ENCODE peak calls at places on chromosomes 12 and 14, in seven cellular contexts. One of them, this sample, is unnamed.
A peak's percentile ranks its signal among the peaks of the same experiment; 100 is the strongest.

GRCh38 chr12:49538740-49539403 is at the start of gene KCNH3:
- DNase-seq in anterior cingulate cortex: peak; percentile 44
- DNase-seq in GDM1: peak; percentile 60
- DNase-seq in activated naive CD8-positive, alpha-beta T cell treated with anti-CD3 and anti-CD28 coated beads, Interleukin-2, amount 50 U/mL, for 24 hours: peak; percentile 83
- DNase-seq in GM10248: peak; percentile 94
- DNase-seq in fibroblast of the conjunctiva: peak; percentile 41
- DNase-seq in T47D: peak; percentile 98
- DNase-seq in this sample: peak; percentile 88

GRCh38 chr14:73244541-73244940 is 7.2 kb downstream of the PAPLN start:
- DNase-seq in anterior cingulate cortex: no peak
- DNase-seq in GM10248: no peak
- DNase-seq in T47D: no peak
- DNase-seq in GDM1: no peak
- DNase-seq in fibroblast of the conjunctiva: no peak
- DNase-seq in activated naive CD8-positive, alpha-beta T cell treated with anti-CD3 and anti-CD28 coated beads, Interleukin-2, amount 50 U/mL, for 24 hours: no peak
- DNase-seq in this sample: no peak

GRCh38 chr12:12716845-12717585 is at the start of gene CDKN1B:
- DNase-seq in T47D: peak; percentile 60
- DNase-seq in anterior cingulate cortex: peak; percentile 47
- DNase-seq in fibroblast of the conjunctiva: peak; percentile 95
- DNase-seq in GM10248: peak; percentile 87
- DNase-seq in GDM1: peak; percentile 75
- DNase-seq in activated naive CD8-positive, alpha-beta T cell treated with anti-CD3 and anti-CD28 coated beads, Interleukin-2, amount 50 U/mL, for 24 hours: peak; percentile 85
- DNase-seq in this sample: peak; percentile 82

GRCh38 chr12:95723693-95724384 is 66.7 kb downstream of the NTN4 start:
- DNase-seq in GDM1: no peak
- DNase-seq in T47D: no peak
- DNase-seq in activated naive CD8-positive, alpha-beta T cell treated with anti-CD3 and anti-CD28 coated beads, Interleukin-2, amount 50 U/mL, for 24 hours: no peak
- DNase-seq in anterior cingulate cortex: no peak
- DNase-seq in fibroblast of the conjunctiva: no peak
- DNase-seq in GM10248: no peak
- DNase-seq in this sample: no peak

GRCh38 chr12:112294793-112295192 is 87.4 kb downstream of the HECTD4 start:
- DNase-seq in anterior cingulate cortex: no peak
- DNase-seq in fibroblast of the conjunctiva: no peak
- DNase-seq in GM10248: no peak
- DNase-seq in GDM1: no peak
- DNase-seq in T47D: no peak
- DNase-seq in activated naive CD8-positive, alpha-beta T cell treated with anti-CD3 and anti-CD28 coated beads, Interleukin-2, amount 50 U/mL, for 24 hours: no peak
- DNase-seq in this sample: no peak

GRCh38 chr14:101480022-101480746 is 81.1 kb upstream of the DIO3 start:
- DNase-seq in T47D: no peak
- DNase-seq in GM10248: no peak
- DNase-seq in GDM1: no peak
- DNase-seq in fibroblast of the conjunctiva: no peak
- DNase-seq in activated naive CD8-positive, alpha-beta T cell treated with anti-CD3 and anti-CD28 coated beads, Interleukin-2, amount 50 U/mL, for 24 hours: no peak
- DNase-seq in anterior cingulate cortex: no peak
- DNase-seq in this sample: no peak

GRCh38 chr14:104887623-104888488 is 22.8 kb downstream of the CEP170B start:
- DNase-seq in fibroblast of the conjunctiva: no peak
- DNase-seq in GM10248: no peak
- DNase-seq in activated naive CD8-positive, alpha-beta T cell treated with anti-CD3 and anti-CD28 coated beads, Interleukin-2, amount 50 U/mL, for 24 hours: no peak
- DNase-seq in GDM1: no peak
- DNase-seq in anterior cingulate cortex: no peak
- DNase-seq in T47D: no peak
- DNase-seq in this sample: no peak

GRCh38 chr12:77940011-77940423 is 109.3 kb downstream of the NAV3 start:
- DNase-seq in GM10248: no peak
- DNase-seq in T47D: no peak
- DNase-seq in fibroblast of the conjunctiva: peak; percentile 52
- DNase-seq in GDM1: no peak
- DNase-seq in anterior cingulate cortex: no peak
- DNase-seq in activated naive CD8-positive, alpha-beta T cell treated with anti-CD3 and anti-CD28 coated beads, Interleukin-2, amount 50 U/mL, for 24 hours: no peak
- DNase-seq in this sample: no peak

GRCh38 chr14:25908707-25909106 is 689.1 kb downstream of the NOVA1 start:
- DNase-seq in T47D: no peak
- DNase-seq in GDM1: no peak
- DNase-seq in GM10248: no peak
- DNase-seq in anterior cingulate cortex: no peak
- DNase-seq in activated naive CD8-positive, alpha-beta T cell treated with anti-CD3 and anti-CD28 coated beads, Interleukin-2, amount 50 U/mL, for 24 hours: no peak
- DNase-seq in fibroblast of the conjunctiva: no peak
- DNase-seq in this sample: no peak

GRCh38 chr12:108052260-108052659 is 76.8 kb upstream of the WSCD2 start:
- DNase-seq in T47D: no peak
- DNase-seq in fibroblast of the conjunctiva: no peak
- DNase-seq in anterior cingulate cortex: no peak
- DNase-seq in GM10248: no peak
- DNase-seq in activated naive CD8-positive, alpha-beta T cell treated with anti-CD3 and anti-CD28 coated beads, Interleukin-2, amount 50 U/mL, for 24 hours: no peak
- DNase-seq in GDM1: no peak
- DNase-seq in this sample: no peak

GRCh38 chr12:118714051-118714460 is 267.3 kb upstream of the SRRM4 start:
- DNase-seq in T47D: no peak
- DNase-seq in fibroblast of the conjunctiva: no peak
- DNase-seq in activated naive CD8-positive, alpha-beta T cell treated with anti-CD3 and anti-CD28 coated beads, Interleukin-2, amount 50 U/mL, for 24 hours: peak; percentile 20
- DNase-seq in GM10248: peak; percentile 51
- DNase-seq in anterior cingulate cortex: no peak
- DNase-seq in GDM1: peak; percentile 37
- DNase-seq in this sample: no peak

GRCh38 chr14:75188520-75189267 is 12.3 kb upstream of the TMED10 start:
- DNase-seq in T47D: no peak
- DNase-seq in anterior cingulate cortex: no peak
- DNase-seq in activated naive CD8-positive, alpha-beta T cell treated with anti-CD3 and anti-CD28 coated beads, Interleukin-2, amount 50 U/mL, for 24 hours: no peak
- DNase-seq in fibroblast of the conjunctiva: no peak
- DNase-seq in GDM1: peak; percentile 74
- DNase-seq in GM10248: no peak
- DNase-seq in this sample: no peak

GRCh38 chr12:27424631-27425230 is 21.8 kb upstream of the SMCO2 start:
- DNase-seq in activated naive CD8-positive, alpha-beta T cell treated with anti-CD3 and anti-CD28 coated beads, Interleukin-2, amount 50 U/mL, for 24 hours: no peak
- DNase-seq in fibroblast of the conjunctiva: peak; percentile 54
- DNase-seq in anterior cingulate cortex: no peak
- DNase-seq in T47D: peak; percentile 48
- DNase-seq in GM10248: peak; percentile 20
- DNase-seq in GDM1: peak; percentile 22
- DNase-seq in this sample: no peak

GRCh38 chr12:98698603-98699463 is 53.7 kb downstream of the APAF1 start:
- DNase-seq in T47D: peak; percentile 70
- DNase-seq in anterior cingulate cortex: no peak
- DNase-seq in GM10248: peak; percentile 53
- DNase-seq in activated naive CD8-positive, alpha-beta T cell treated with anti-CD3 and anti-CD28 coated beads, Interleukin-2, amount 50 U/mL, for 24 hours: peak; percentile 47
- DNase-seq in fibroblast of the conjunctiva: peak; percentile 57
- DNase-seq in GDM1: peak; percentile 61
- DNase-seq in this sample: no peak

GRCh38 chr12:953776-954175 is 4.3 kb upstream of the RAD52 start:
- DNase-seq in T47D: no peak
- DNase-seq in anterior cingulate cortex: no peak
- DNase-seq in GDM1: no peak
- DNase-seq in GM10248: no peak
- DNase-seq in fibroblast of the conjunctiva: peak; percentile 28
- DNase-seq in activated naive CD8-positive, alpha-beta T cell treated with anti-CD3 and anti-CD28 coated beads, Interleukin-2, amount 50 U/mL, for 24 hours: no peak
- DNase-seq in this sample: no peak

GRCh38 chr14:62003701-62004100 is 241.5 kb downstream of the SNAPC1 start:
- DNase-seq in GM10248: no peak
- DNase-seq in fibroblast of the conjunctiva: no peak
- DNase-seq in anterior cingulate cortex: no peak
- DNase-seq in T47D: no peak
- DNase-seq in activated naive CD8-positive, alpha-beta T cell treated with anti-CD3 and anti-CD28 coated beads, Interleukin-2, amount 50 U/mL, for 24 hours: no peak
- DNase-seq in GDM1: no peak
- DNase-seq in this sample: no peak

GRCh38 chr14:78075033-78075432 is 95.1 kb upstream of the NRXN3 start:
- DNase-seq in activated naive CD8-positive, alpha-beta T cell treated with anti-CD3 and anti-CD28 coated beads, Interleukin-2, amount 50 U/mL, for 24 hours: no peak
- DNase-seq in GM10248: no peak
- DNase-seq in fibroblast of the conjunctiva: no peak
- DNase-seq in anterior cingulate cortex: no peak
- DNase-seq in T47D: no peak
- DNase-seq in GDM1: no peak
- DNase-seq in this sample: no peak

GRCh38 chr14:78921856-78922255 is 751.7 kb downstream of the NRXN3 start:
- DNase-seq in T47D: no peak
- DNase-seq in GDM1: no peak
- DNase-seq in anterior cingulate cortex: no peak
- DNase-seq in fibroblast of the conjunctiva: no peak
- DNase-seq in GM10248: no peak
- DNase-seq in activated naive CD8-positive, alpha-beta T cell treated with anti-CD3 and anti-CD28 coated beads, Interleukin-2, amount 50 U/mL, for 24 hours: no peak
- DNase-seq in this sample: no peak

GRCh38 chr14:77242752-77243151 is 28.3 kb downstream of the NGB start:
- DNase-seq in T47D: no peak
- DNase-seq in GDM1: no peak
- DNase-seq in GM10248: no peak
- DNase-seq in activated naive CD8-positive, alpha-beta T cell treated with anti-CD3 and anti-CD28 coated beads, Interleukin-2, amount 50 U/mL, for 24 hours: no peak
- DNase-seq in anterior cingulate cortex: no peak
- DNase-seq in fibroblast of the conjunctiva: no peak
- DNase-seq in this sample: no peak

GRCh38 chr14:100827751-100828447 is 2.0 kb downstream of the MEG3 start:
- DNase-seq in T47D: no peak
- DNase-seq in GDM1: no peak
- DNase-seq in GM10248: no peak
- DNase-seq in anterior cingulate cortex: no peak
- DNase-seq in fibroblast of the conjunctiva: peak; percentile 77
- DNase-seq in activated naive CD8-positive, alpha-beta T cell treated with anti-CD3 and anti-CD28 coated beads, Interleukin-2, amount 50 U/mL, for 24 hours: no peak
- DNase-seq in this sample: no peak

GRCh38 chr12:122459211-122459610 is 36.7 kb upstream of the CLIP1 start:
- DNase-seq in T47D: no peak
- DNase-seq in GDM1: no peak
- DNase-seq in fibroblast of the conjunctiva: no peak
- DNase-seq in anterior cingulate cortex: no peak
- DNase-seq in activated naive CD8-positive, alpha-beta T cell treated with anti-CD3 and anti-CD28 coated beads, Interleukin-2, amount 50 U/mL, for 24 hours: no peak
- DNase-seq in GM10248: no peak
- DNase-seq in this sample: no peak

GRCh38 chr14:71739273-71739990 is 192.8 kb upstream of the RGS6 start:
- DNase-seq in GM10248: no peak
- DNase-seq in T47D: no peak
- DNase-seq in GDM1: no peak
- DNase-seq in anterior cingulate cortex: no peak
- DNase-seq in activated naive CD8-positive, alpha-beta T cell treated with anti-CD3 and anti-CD28 coated beads, Interleukin-2, amount 50 U/mL, for 24 hours: no peak
- DNase-seq in fibroblast of the conjunctiva: no peak
- DNase-seq in this sample: no peak

GRCh38 chr12:106600503-106600902 is 17.7 kb downstream of the RFX4 start:
- DNase-seq in GDM1: no peak
- DNase-seq in GM10248: no peak
- DNase-seq in activated naive CD8-positive, alpha-beta T cell treated with anti-CD3 and anti-CD28 coated beads, Interleukin-2, amount 50 U/mL, for 24 hours: no peak
- DNase-seq in anterior cingulate cortex: no peak
- DNase-seq in T47D: no peak
- DNase-seq in fibroblast of the conjunctiva: no peak
- DNase-seq in this sample: no peak

GRCh38 chr14:72513994-72514659 is 379.8 kb downstream of the DPF3 start:
- DNase-seq in fibroblast of the conjunctiva: peak; percentile 35
- DNase-seq in GM10248: peak; percentile 49
- DNase-seq in GDM1: no peak
- DNase-seq in anterior cingulate cortex: no peak
- DNase-seq in T47D: peak; percentile 15
- DNase-seq in activated naive CD8-positive, alpha-beta T cell treated with anti-CD3 and anti-CD28 coated beads, Interleukin-2, amount 50 U/mL, for 24 hours: no peak
- DNase-seq in this sample: no peak

GRCh38 chr14:31510222-31510621 is 22.4 kb upstream of the GPR33 start:
- DNase-seq in GDM1: no peak
- DNase-seq in fibroblast of the conjunctiva: peak; percentile 6
- DNase-seq in GM10248: peak; percentile 23
- DNase-seq in anterior cingulate cortex: no peak
- DNase-seq in T47D: peak; percentile 26
- DNase-seq in activated naive CD8-positive, alpha-beta T cell treated with anti-CD3 and anti-CD28 coated beads, Interleukin-2, amount 50 U/mL, for 24 hours: no peak
- DNase-seq in this sample: no peak

GRCh38 chr14:79150226-79150625 is 980.1 kb downstream of the NRXN3 start:
- DNase-seq in T47D: no peak
- DNase-seq in anterior cingulate cortex: no peak
- DNase-seq in activated naive CD8-positive, alpha-beta T cell treated with anti-CD3 and anti-CD28 coated beads, Interleukin-2, amount 50 U/mL, for 24 hours: no peak
- DNase-seq in GDM1: no peak
- DNase-seq in fibroblast of the conjunctiva: no peak
- DNase-seq in GM10248: no peak
- DNase-seq in this sample: no peak

GRCh38 chr12:92784795-92785562 is 82.2 kb downstream of the PLEKHG7 start:
- DNase-seq in fibroblast of the conjunctiva: peak; percentile 62
- DNase-seq in anterior cingulate cortex: no peak
- DNase-seq in GM10248: peak; percentile 50
- DNase-seq in T47D: peak; percentile 48
- DNase-seq in GDM1: peak; percentile 35
- DNase-seq in activated naive CD8-positive, alpha-beta T cell treated with anti-CD3 and anti-CD28 coated beads, Interleukin-2, amount 50 U/mL, for 24 hours: no peak
- DNase-seq in this sample: no peak

GRCh38 chr14:67882973-67883372 is 63.4 kb downstream of the RAD51B start:
- DNase-seq in anterior cingulate cortex: no peak
- DNase-seq in T47D: no peak
- DNase-seq in GDM1: no peak
- DNase-seq in activated naive CD8-positive, alpha-beta T cell treated with anti-CD3 and anti-CD28 coated beads, Interleukin-2, amount 50 U/mL, for 24 hours: no peak
- DNase-seq in GM10248: no peak
- DNase-seq in fibroblast of the conjunctiva: no peak
- DNase-seq in this sample: no peak

GRCh38 chr14:52346778-52347177 is 32.7 kb downstream of the PTGER2 start:
- DNase-seq in anterior cingulate cortex: no peak
- DNase-seq in GM10248: no peak
- DNase-seq in activated naive CD8-positive, alpha-beta T cell treated with anti-CD3 and anti-CD28 coated beads, Interleukin-2, amount 50 U/mL, for 24 hours: no peak
- DNase-seq in GDM1: no peak
- DNase-seq in T47D: no peak
- DNase-seq in fibroblast of the conjunctiva: no peak
- DNase-seq in this sample: no peak

GRCh38 chr14:50035214-50035613 is 81.2 kb downstream of the VCPKMT start:
- DNase-seq in GM10248: no peak
- DNase-seq in activated naive CD8-positive, alpha-beta T cell treated with anti-CD3 and anti-CD28 coated beads, Interleukin-2, amount 50 U/mL, for 24 hours: no peak
- DNase-seq in GDM1: no peak
- DNase-seq in T47D: no peak
- DNase-seq in fibroblast of the conjunctiva: no peak
- DNase-seq in anterior cingulate cortex: no peak
- DNase-seq in this sample: no peak

GRCh38 chr14:30267141-30267540 is 291.8 kb upstream of the G2E3 start:
- DNase-seq in fibroblast of the conjunctiva: no peak
- DNase-seq in anterior cingulate cortex: no peak
- DNase-seq in activated naive CD8-positive, alpha-beta T cell treated with anti-CD3 and anti-CD28 coated beads, Interleukin-2, amount 50 U/mL, for 24 hours: no peak
- DNase-seq in GDM1: no peak
- DNase-seq in T47D: no peak
- DNase-seq in GM10248: no peak
- DNase-seq in this sample: no peak

GRCh38 chr14:71554323-71554722 is 377.9 kb upstream of the RGS6 start:
- DNase-seq in T47D: no peak
- DNase-seq in anterior cingulate cortex: no peak
- DNase-seq in activated naive CD8-positive, alpha-beta T cell treated with anti-CD3 and anti-CD28 coated beads, Interleukin-2, amount 50 U/mL, for 24 hours: no peak
- DNase-seq in fibroblast of the conjunctiva: no peak
- DNase-seq in GDM1: no peak
- DNase-seq in GM10248: peak; percentile 31
- DNase-seq in this sample: no peak

GRCh38 chr12:86698581-86698980 is 442.4 kb upstream of the MGAT4C start:
- DNase-seq in GM10248: no peak
- DNase-seq in activated naive CD8-positive, alpha-beta T cell treated with anti-CD3 and anti-CD28 coated beads, Interleukin-2, amount 50 U/mL, for 24 hours: no peak
- DNase-seq in fibroblast of the conjunctiva: peak; percentile 60
- DNase-seq in GDM1: no peak
- DNase-seq in anterior cingulate cortex: no peak
- DNase-seq in T47D: no peak
- DNase-seq in this sample: no peak

GRCh38 chr14:90720832-90721231 is 95.4 kb downstream of the TTC7B start:
- DNase-seq in GM10248: no peak
- DNase-seq in anterior cingulate cortex: no peak
- DNase-seq in T47D: no peak
- DNase-seq in fibroblast of the conjunctiva: no peak
- DNase-seq in activated naive CD8-positive, alpha-beta T cell treated with anti-CD3 and anti-CD28 coated beads, Interleukin-2, amount 50 U/mL, for 24 hours: no peak
- DNase-seq in GDM1: no peak
- DNase-seq in this sample: no peak

GRCh38 chr14:79186523-79186922 is 1016.4 kb downstream of the NRXN3 start:
- DNase-seq in anterior cingulate cortex: no peak
- DNase-seq in GM10248: no peak
- DNase-seq in fibroblast of the conjunctiva: no peak
- DNase-seq in activated naive CD8-positive, alpha-beta T cell treated with anti-CD3 and anti-CD28 coated beads, Interleukin-2, amount 50 U/mL, for 24 hours: no peak
- DNase-seq in GDM1: no peak
- DNase-seq in T47D: no peak
- DNase-seq in this sample: no peak

GRCh38 chr12:108895220-108895802 is 15.4 kb downstream of the DAO start:
- DNase-seq in GDM1: no peak
- DNase-seq in anterior cingulate cortex: no peak
- DNase-seq in fibroblast of the conjunctiva: no peak
- DNase-seq in activated naive CD8-positive, alpha-beta T cell treated with anti-CD3 and anti-CD28 coated beads, Interleukin-2, amount 50 U/mL, for 24 hours: no peak
- DNase-seq in GM10248: no peak
- DNase-seq in T47D: no peak
- DNase-seq in this sample: no peak

GRCh38 chr12:64252708-64253107 is 30.6 kb upstream of the KICS2 start:
- DNase-seq in anterior cingulate cortex: no peak
- DNase-seq in fibroblast of the conjunctiva: peak; percentile 87
- DNase-seq in GM10248: no peak
- DNase-seq in T47D: no peak
- DNase-seq in activated naive CD8-positive, alpha-beta T cell treated with anti-CD3 and anti-CD28 coated beads, Interleukin-2, amount 50 U/mL, for 24 hours: no peak
- DNase-seq in GDM1: no peak
- DNase-seq in this sample: no peak

GRCh38 chr14:85273099-85273677 is 256.8 kb upstream of the FLRT2 start:
- DNase-seq in fibroblast of the conjunctiva: no peak
- DNase-seq in GDM1: no peak
- DNase-seq in anterior cingulate cortex: no peak
- DNase-seq in activated naive CD8-positive, alpha-beta T cell treated with anti-CD3 and anti-CD28 coated beads, Interleukin-2, amount 50 U/mL, for 24 hours: no peak
- DNase-seq in T47D: no peak
- DNase-seq in GM10248: no peak
- DNase-seq in this sample: no peak